ENCODE peak calls at places on chromosomes 4 and X, in ten cellular contexts. Z is left lung; A is transverse colon; Y is GM23338; S is hepatocyte; U is substantia nigra; T is thoracic aorta; X is osteoblast; R is Peyer's patch; I is CD8-positive, alpha-beta T cell. H is an unnamed sample.

GRCh38 chrX:149950681-149951080 is 12.4 kb upstream of the EOLA2 start:
- DNase-seq in Z (no peak), A (no peak), Y (peak), S (peak), U (no peak), T (no peak), X (peak), R (no peak), I (no peak), H (no peak)

GRCh38 chrX:9992061-9992460 is 24.9 kb downstream of the CLDN34 start:
- DNase-seq in Z (no peak), A (no peak), Y (no peak), S (no peak), U (no peak), T (no peak), X (no peak), R (no peak), I (no peak), H (no peak)

GRCh38 chr4:128384091-128384520 is 96.5 kb upstream of the PGRMC2 start:
- DNase-seq in Z (no peak), A (no peak), Y (no peak), S (no peak), U (no peak), T (no peak), X (no peak), R (no peak), I (no peak), H (no peak)

GRCh38 chr4:149796381-149796780 is 19.3 kb downstream of the IQCM start:
- DNase-seq in Z (no peak), A (no peak), Y (no peak), S (no peak), U (no peak), T (no peak), X (no peak), R (no peak), I (no peak), H (no peak)

GRCh38 chr4:52914051-52914605 is 52.0 kb downstream of the RASL11B start:
- DNase-seq in Z (no peak), A (no peak), Y (no peak), S (peak), U (no peak), T (no peak), X (no peak), R (no peak), I (no peak), H (no peak)

GRCh38 chr4:118941799-118942198 is 53.1 kb downstream of the SYNPO2 start:
- DNase-seq in Z (no peak), A (no peak), Y (no peak), S (no peak), U (no peak), T (no peak), X (no peak), R (no peak), I (no peak), H (no peak)

GRCh38 chrX:20514358-20514757 is 247.6 kb upstream of the RPS6KA3 start:
- DNase-seq in Z (no peak), A (no peak), Y (no peak), S (no peak), U (no peak), T (peak), X (peak), R (no peak), I (no peak), H (peak)

GRCh38 chr4:155008389-155008788 is 200.0 kb upstream of the NPY2R start:
- DNase-seq in Z (no peak), A (no peak), Y (no peak), S (no peak), U (no peak), T (no peak), X (no peak), R (no peak), I (no peak), H (no peak)

GRCh38 chrX:54540289-54540688 is 10.3 kb downstream of the GNL3L start:
- DNase-seq in Z (no peak), A (no peak), Y (peak), S (peak), U (no peak), T (no peak), X (peak), R (no peak), I (no peak), H (no peak)

GRCh38 chr4:132934901-132935300 is 214.2 kb upstream of the PCDH10 start:
- DNase-seq in Z (no peak), A (no peak), Y (peak), S (no peak), U (no peak), T (no peak), X (no peak), R (no peak), I (no peak), H (no peak)

GRCh38 chr4:25133132-25133531 is 27.1 kb downstream of the SEPSECS start:
- DNase-seq in Z (no peak), A (no peak), Y (no peak), S (no peak), U (no peak), T (no peak), X (peak), R (no peak), I (no peak), H (no peak)

GRCh38 chr4:22986881-22987280 is 294.1 kb downstream of the GBA3 start:
- DNase-seq in Z (no peak), A (no peak), Y (no peak), S (no peak), U (no peak), T (no peak), X (no peak), R (no peak), I (no peak), H (no peak)

GRCh38 chr4:6524436-6524835 is 50.6 kb upstream of the MAN2B2 start:
- DNase-seq in Z (no peak), A (no peak), Y (no peak), S (no peak), U (no peak), T (no peak), X (no peak), R (no peak), I (no peak), H (no peak)

GRCh38 chr4:791866-792630 is 33.9 kb downstream of the CPLX1 start:
- DNase-seq in Z (no peak), A (peak), Y (peak), S (no peak), U (no peak), T (no peak), X (peak), R (no peak), I (no peak), H (no peak)

GRCh38 chrX:6660567-6661252 is 125.8 kb upstream of the VCX3A start:
- DNase-seq in Z (no peak), A (no peak), Y (no peak), S (no peak), U (no peak), T (no peak), X (no peak), R (no peak), I (no peak), H (no peak)

GRCh38 chr4:28842271-28842670 is 1877.9 kb upstream of the PCDH7 start:
- DNase-seq in Z (no peak), A (no peak), Y (no peak), S (no peak), U (no peak), T (no peak), X (no peak), R (no peak), I (no peak), H (no peak)

GRCh38 chr4:141133146-141134006 is at the start of gene RNF150:
- DNase-seq in Z (peak), A (peak), Y (peak), S (peak), U (peak), T (peak), X (peak), R (peak), I (no peak), H (peak)
- H3K27ac ChIP-seq in Z (no peak), A (peak), Y (no peak), S (peak), U (peak), T (peak), X (peak), R (peak), I (no peak), H (no peak)

GRCh38 chr4:46886711-46887110 is 22.3 kb downstream of the COX7B2 start:
- DNase-seq in Z (no peak), A (no peak), Y (no peak), S (peak), U (no peak), T (no peak), X (peak), R (no peak), I (no peak), H (no peak)
- H3K27ac ChIP-seq in Z (no peak), A (no peak), Y (no peak), S (no peak), U (no peak), T (no peak), X (no peak), R (no peak), I (no peak), H (no peak)

GRCh38 chr4:116726523-116726922 is 358.9 kb downstream of the TRAM1L1 start:
- DNase-seq in Z (no peak), A (no peak), Y (no peak), S (no peak), U (no peak), T (no peak), X (no peak), R (no peak), I (no peak), H (no peak)
- H3K27ac ChIP-seq in Z (no peak), A (no peak), Y (no peak), S (no peak), U (no peak), T (no peak), X (no peak), R (no peak), I (no peak), H (no peak)

DNA sequence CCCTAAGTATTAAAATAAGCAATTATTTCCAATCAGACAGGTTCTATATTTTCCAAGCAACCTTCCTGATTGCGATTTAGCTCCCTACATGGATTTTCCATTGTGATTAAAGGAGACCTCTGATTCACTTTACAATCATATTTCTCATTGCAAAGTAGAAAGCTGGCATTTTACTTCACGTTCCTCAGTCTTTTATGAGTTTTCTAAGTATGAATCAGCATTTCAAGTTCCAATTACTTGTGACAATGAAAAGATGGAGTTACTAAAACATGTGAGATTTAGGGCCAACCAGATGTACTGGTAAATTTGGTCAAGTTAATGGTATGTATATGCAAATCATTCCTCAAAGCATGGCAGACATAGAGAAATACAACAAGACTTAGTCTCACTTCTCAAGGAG is 206.2 kb downstream of the KCNIP4 start:
- DNase-seq in Z (no peak), A (no peak), Y (no peak), S (no peak), U (no peak), T (no peak), X (no peak), R (no peak), I (no peak), H (no peak)
- H3K27ac ChIP-seq in Z (no peak), A (no peak), Y (no peak), S (no peak), U (no peak), T (no peak), X (no peak), R (no peak), I (no peak), H (no peak)

DNA sequence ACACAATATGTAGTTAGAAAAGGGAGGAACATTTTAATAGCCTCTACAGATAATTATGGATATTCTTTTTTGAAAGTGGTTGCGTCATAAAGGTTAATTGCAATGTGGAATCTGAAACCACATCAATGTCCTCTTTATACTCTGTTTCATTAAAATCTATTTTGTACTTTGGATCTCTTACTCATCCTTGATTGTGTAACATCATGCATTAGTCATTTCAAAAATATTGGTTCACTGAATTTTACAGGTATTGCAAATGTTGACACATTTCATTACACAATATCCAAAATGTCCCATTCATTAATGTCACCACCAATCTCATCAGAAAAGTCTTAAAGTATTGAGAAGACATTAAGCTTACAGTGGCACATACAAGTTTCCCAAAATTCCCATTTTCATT is 62.7 kb upstream of the USP9X start:
- DNase-seq in Z (no peak), A (no peak), Y (no peak), S (no peak), U (no peak), T (no peak), X (peak), R (no peak), I (no peak), H (no peak)
- H3K27ac ChIP-seq in Z (no peak), A (no peak), Y (no peak), S (peak), U (no peak), T (no peak), X (no peak), R (no peak), I (no peak), H (no peak)

DNA sequence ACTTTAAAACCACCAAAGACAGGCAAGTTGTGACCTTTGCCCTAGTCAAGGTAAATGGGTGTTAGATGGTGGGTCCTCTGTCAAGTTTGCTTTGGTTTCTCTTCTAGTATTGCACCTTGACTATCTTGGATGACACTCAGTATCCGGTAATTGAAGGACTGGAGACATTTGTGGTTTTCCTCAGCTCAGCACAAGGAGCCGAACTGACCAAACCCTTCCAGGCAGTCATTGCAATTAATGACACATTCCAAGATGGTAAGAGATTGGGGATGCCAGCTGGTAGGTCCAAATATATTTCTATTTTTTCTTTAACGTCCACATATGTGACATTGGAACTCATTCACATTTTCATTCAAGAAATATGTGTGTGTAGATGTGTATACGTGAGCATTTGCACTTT is 69.3 kb upstream of the ANXA3 start:
- DNase-seq in Z (no peak), A (no peak), Y (no peak), S (no peak), U (no peak), T (no peak), X (no peak), R (no peak), I (no peak), H (no peak)
- H3K27ac ChIP-seq in Z (no peak), A (no peak), Y (no peak), S (no peak), U (no peak), T (no peak), X (no peak), R (no peak), I (no peak), H (no peak)

GRCh38 chrX:119783026-119783425 is 8.4 kb downstream of the RPL39 start:
- DNase-seq in Z (peak), A (no peak), Y (no peak), S (no peak), U (no peak), T (no peak), X (no peak), R (no peak), I (no peak), H (no peak)
- H3K27ac ChIP-seq in Z (no peak), A (no peak), Y (no peak), S (no peak), U (no peak), T (no peak), X (no peak), R (no peak), I (no peak), H (no peak)

GRCh38 chr4:17576932-17577659 is at the start of gene LAP3:
- DNase-seq in Z (peak), A (peak), Y (peak), S (peak), U (peak), T (peak), X (peak), R (peak), I (peak), H (peak)

GRCh38 chr4:17580969-17581368 is 4.0 kb downstream of the LAP3 start:
- DNase-seq in Z (no peak), A (no peak), Y (no peak), S (no peak), U (no peak), T (no peak), X (peak), R (no peak), I (no peak), H (no peak)

GRCh38 chr4:17574206-17574605 is 2.8 kb upstream of the LAP3 start:
- DNase-seq in Z (no peak), A (no peak), Y (no peak), S (no peak), U (no peak), T (no peak), X (peak), R (no peak), I (no peak), H (no peak)

GRCh38 chr4:17578482-17578891 is 1.5 kb downstream of the LAP3 start:
- DNase-seq in Z (no peak), A (no peak), Y (no peak), S (no peak), U (no peak), T (no peak), X (peak), R (no peak), I (no peak), H (peak)

DNA sequence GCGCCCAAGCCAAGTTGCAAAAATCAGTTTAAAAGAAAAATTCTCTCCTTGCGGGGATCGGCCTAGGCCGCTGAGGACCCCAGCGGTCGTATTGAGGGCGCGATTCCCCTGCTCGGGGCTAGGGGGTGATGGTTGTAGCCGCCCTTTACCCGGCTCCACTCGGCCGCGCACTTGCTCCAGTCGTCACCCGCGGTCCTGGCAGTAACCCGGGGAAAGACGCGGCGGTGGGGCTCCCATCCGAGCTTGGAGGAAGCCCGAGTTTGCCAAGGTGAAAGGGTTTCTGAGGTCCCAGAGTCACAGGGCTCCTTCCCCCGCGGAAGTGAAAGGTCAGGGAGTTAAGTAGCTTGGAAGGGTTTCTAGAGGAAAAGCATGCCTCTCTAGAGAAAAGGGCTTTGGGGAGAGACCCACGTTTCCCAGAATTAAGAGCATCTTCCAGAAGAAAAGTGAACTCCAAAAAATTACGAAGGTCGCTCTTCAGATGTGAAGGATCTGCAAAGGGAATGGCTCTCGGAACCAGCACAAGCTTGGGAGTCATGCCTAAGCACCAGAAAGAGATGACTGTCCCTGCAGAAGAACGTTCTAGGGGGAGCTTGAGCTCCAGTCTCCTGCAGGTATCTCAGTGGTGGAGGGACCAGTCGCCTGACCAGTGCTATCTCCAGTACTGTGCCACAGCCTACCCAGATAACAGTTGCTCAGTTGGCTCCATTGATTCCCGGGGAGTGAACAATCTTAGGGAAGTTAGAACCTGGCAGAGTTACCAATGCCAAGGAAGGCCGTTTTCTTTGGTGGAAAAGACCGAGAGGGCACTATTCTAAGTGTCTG is 873 bp downstream of the LAP3 start:
- DNase-seq in Z (peak), A (peak), Y (peak), S (peak), U (peak), T (peak), X (peak), R (no peak), I (no peak), H (no peak)
- H3K27ac ChIP-seq in Z (peak), A (peak), Y (peak), S (peak), U (peak), T (peak), X (peak), R (peak), I (peak), H (peak)

GRCh38 chrX:153030801-153031200 is 25.5 kb upstream of the PNMA3 start:
- DNase-seq in Z (no peak), A (no peak), Y (no peak), S (no peak), U (no peak), T (no peak), X (no peak), R (no peak), I (no peak), H (no peak)
- H3K27ac ChIP-seq in Z (no peak), A (no peak), Y (no peak), S (no peak), U (no peak), T (no peak), X (no peak), R (no peak), I (no peak), H (no peak)

GRCh38 chr4:153245775-153246174 is 41.5 kb downstream of the TRIM2 start:
- DNase-seq in Z (no peak), A (peak), Y (no peak), S (no peak), U (no peak), T (no peak), X (no peak), R (no peak), I (no peak), H (no peak)

GRCh38 chr4:153247116-153247490 is 42.9 kb downstream of the TRIM2 start:
- DNase-seq in Z (no peak), A (no peak), Y (no peak), S (no peak), U (no peak), T (no peak), X (no peak), R (no peak), I (no peak), H (no peak)

GRCh38 chr4:153246446-153247115 is 42.3 kb downstream of the TRIM2 start:
- DNase-seq in Z (no peak), A (peak), Y (no peak), S (no peak), U (no peak), T (no peak), X (no peak), R (no peak), I (no peak), H (no peak)

GRCh38 chr4:153249199-153250154 is 45.2 kb downstream of the TRIM2 start:
- DNase-seq in Z (peak), A (peak), Y (peak), S (peak), U (peak), T (no peak), X (peak), R (peak), I (peak), H (peak)

GRCh38 chr4:153248641-153249198 is 44.5 kb downstream of the TRIM2 start:
- DNase-seq in Z (peak), A (no peak), Y (no peak), S (no peak), U (no peak), T (no peak), X (no peak), R (peak), I (no peak), H (no peak)
- H3K27ac ChIP-seq in Z (no peak), A (peak), Y (peak), S (peak), U (peak), T (no peak), X (no peak), R (peak), I (peak), H (peak)